ENCODE peak calls at places on chromosomes 2 and 18, in five cellular contexts. One of them, this sample, is unnamed.

GRCh38 chr2:172102159-172102857 is 392 bp downstream of the DLX2 start:
- DNase-seq in GM23338: no peak
- DNase-seq in fibroblast of lung: no peak
- DNase-seq in mesendoderm: no peak
- DNase-seq in K562: no peak
- DNase-seq in this sample: no peak

GRCh38 chr2:132593171-132593570 is 76.8 kb downstream of the LYPD1 start:
- DNase-seq in mesendoderm: peak; percentile 98
- DNase-seq in fibroblast of lung: no peak
- DNase-seq in K562: no peak
- DNase-seq in GM23338: no peak
- DNase-seq in this sample: peak; percentile 37

GRCh38 chr2:238927746-238928519 is 80.0 kb downstream of the TWIST2 start:
- DNase-seq in GM23338: no peak
- DNase-seq in mesendoderm: no peak
- DNase-seq in K562: no peak
- DNase-seq in fibroblast of lung: no peak
- DNase-seq in this sample: no peak

GRCh38 chr2:211397764-211398163 is 841.4 kb downstream of the CPS1 start:
- DNase-seq in mesendoderm: no peak
- DNase-seq in fibroblast of lung: no peak
- DNase-seq in GM23338: no peak
- DNase-seq in K562: no peak
- DNase-seq in this sample: no peak

GRCh38 chr2:156589381-156590079 is 153.4 kb downstream of the GPD2 start:
- DNase-seq in fibroblast of lung: peak; percentile 75
- DNase-seq in K562: no peak
- DNase-seq in mesendoderm: peak; percentile 52
- DNase-seq in GM23338: peak; percentile 63
- DNase-seq in this sample: no peak

GRCh38 chr2:118853129-118853640 is 5.7 kb upstream of the EN1 start:
- DNase-seq in GM23338: no peak
- DNase-seq in fibroblast of lung: no peak
- DNase-seq in mesendoderm: no peak
- DNase-seq in K562: no peak
- DNase-seq in this sample: no peak

GRCh38 chr2:74690571-74690970 is 36.5 kb downstream of the SEMA4F start:
- DNase-seq in mesendoderm: peak; percentile 63
- DNase-seq in fibroblast of lung: peak; percentile 76
- DNase-seq in GM23338: peak; percentile 81
- DNase-seq in K562: peak; percentile 27
- DNase-seq in this sample: peak; percentile 64

GRCh38 chr2:104769096-104769495 is 84.8 kb upstream of the POU3F3 start:
- DNase-seq in GM23338: no peak
- DNase-seq in K562: no peak
- DNase-seq in fibroblast of lung: peak; percentile 8
- DNase-seq in mesendoderm: peak; percentile 58
- DNase-seq in this sample: no peak

GRCh38 chr18:22637787-22638186 is 220.1 kb upstream of the CTAGE1 start:
- DNase-seq in mesendoderm: no peak
- DNase-seq in GM23338: no peak
- DNase-seq in K562: no peak
- DNase-seq in fibroblast of lung: peak; percentile 75
- DNase-seq in this sample: no peak

GRCh38 chr2:222805591-222806304 is 55.1 kb upstream of the ACSL3 start:
- DNase-seq in fibroblast of lung: peak; percentile 56
- DNase-seq in mesendoderm: peak; percentile 48
- DNase-seq in K562: no peak
- DNase-seq in GM23338: no peak
- DNase-seq in this sample: no peak

DNA sequence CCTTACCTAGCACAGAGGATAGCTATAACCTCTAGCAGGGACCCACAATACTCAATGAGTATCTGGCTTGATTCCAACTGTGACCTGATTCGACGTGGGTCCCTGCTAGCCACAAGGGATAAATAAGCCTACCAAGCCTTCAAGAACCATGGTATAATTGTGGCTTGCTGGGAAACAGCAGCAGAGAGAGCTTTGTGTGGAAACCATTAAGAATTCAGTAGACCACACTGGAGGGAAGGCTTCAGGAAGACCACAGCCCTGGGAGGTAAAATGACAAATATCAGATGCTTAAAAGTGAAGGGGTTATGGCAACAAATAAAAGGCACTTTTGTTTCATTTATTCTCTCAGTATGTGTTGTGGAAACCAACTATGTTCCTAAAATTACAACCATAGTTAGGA is 82.6 kb upstream of the WIPF1 start:
- DNase-seq in fibroblast of lung: no peak
- DNase-seq in K562: no peak
- DNase-seq in mesendoderm: no peak
- DNase-seq in GM23338: no peak
- DNase-seq in this sample: no peak
- H3K4me3 ChIP-seq in fibroblast of lung: no peak overlapping the region
- H3K4me3 ChIP-seq in K562: no peak overlapping the region
- H3K4me3 ChIP-seq in mesendoderm: no peak overlapping the region
- H3K4me3 ChIP-seq in GM23338: no peak overlapping the region
- H3K4me3 ChIP-seq in this sample: no peak overlapping the region

DNA sequence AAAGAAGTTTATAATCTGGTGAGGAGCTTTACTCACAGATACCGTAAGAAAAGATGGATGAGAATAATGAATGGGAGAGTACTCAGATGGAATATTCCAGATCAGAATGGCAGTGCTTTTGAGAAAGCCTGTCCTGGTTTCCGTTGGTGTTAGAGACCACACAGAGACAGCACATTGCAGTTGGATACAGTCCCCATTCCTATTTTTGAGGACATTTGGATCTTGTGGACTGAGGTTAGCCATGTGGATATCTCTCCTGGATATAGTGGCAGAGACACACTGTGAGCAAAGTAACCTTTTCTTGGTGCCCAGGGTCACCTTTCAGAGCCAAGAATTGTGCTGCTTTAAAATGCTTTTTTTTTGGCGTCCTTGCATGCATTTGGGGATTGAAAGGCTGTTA is 63.7 kb downstream of the TANC1 start:
- DNase-seq in GM23338: no peak
- DNase-seq in mesendoderm: no peak
- DNase-seq in K562: no peak
- DNase-seq in fibroblast of lung: no peak
- DNase-seq in this sample: no peak
- H3K27ac ChIP-seq in GM23338: no peak overlapping the region
- H3K27ac ChIP-seq in mesendoderm: no peak overlapping the region
- H3K27ac ChIP-seq in K562: no peak overlapping the region
- H3K27ac ChIP-seq in fibroblast of lung: no peak overlapping the region
- H3K27ac ChIP-seq in this sample: peak overlapping the region; percentile 73

GRCh38 chr2:13681936-13682335 is 950.6 kb upstream of the LRATD1 start:
- DNase-seq in GM23338: no peak
- DNase-seq in mesendoderm: no peak
- DNase-seq in K562: no peak
- DNase-seq in fibroblast of lung: peak; percentile 70
- DNase-seq in this sample: no peak

DNA sequence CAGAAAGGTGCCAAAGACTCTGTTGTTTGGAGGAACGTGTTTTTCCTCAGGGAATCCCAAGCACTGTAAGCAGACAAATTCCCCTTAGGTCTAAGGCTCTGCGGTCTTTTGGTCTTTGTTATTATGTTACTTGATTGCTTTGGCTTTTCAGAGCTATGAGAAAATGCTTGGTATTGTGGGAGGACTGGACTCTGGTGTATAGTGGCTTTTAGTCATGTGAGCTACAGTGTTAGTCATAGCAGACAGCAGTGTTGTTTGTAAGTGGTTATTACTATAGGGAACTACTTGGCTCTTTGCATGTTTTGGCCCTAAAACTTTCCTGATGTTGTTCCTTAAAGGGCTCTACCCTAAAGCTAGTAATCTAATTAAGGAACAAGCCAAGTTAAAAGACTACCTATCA is 956.2 kb upstream of the LRATD1 start:
- DNase-seq in fibroblast of lung: peak; percentile 59
- DNase-seq in mesendoderm: no peak
- DNase-seq in GM23338: no peak
- DNase-seq in K562: no peak
- DNase-seq in this sample: no peak
- H3K4me2 ChIP-seq in fibroblast of lung: no peak overlapping the region
- H3K4me2 ChIP-seq in mesendoderm: no peak overlapping the region
- H3K4me2 ChIP-seq in GM23338: no peak overlapping the region
- H3K4me2 ChIP-seq in K562: no peak overlapping the region
- H3K4me2 ChIP-seq in this sample: no peak overlapping the region

GRCh38 chr2:170770304-170771048 is at the start of gene ERICH2:
- DNase-seq in K562: peak; percentile 98
- DNase-seq in GM23338: peak; percentile 95
- DNase-seq in mesendoderm: peak; percentile 96
- DNase-seq in fibroblast of lung: peak; percentile 54
- DNase-seq in this sample: peak; percentile 82
- H3K4me3 ChIP-seq in K562: peak within 1 kb of the TSS; percentile 81
- H3K4me3 ChIP-seq in GM23338: peak within 1 kb of the TSS; percentile 63
- H3K4me3 ChIP-seq in mesendoderm: peak within 1 kb of the TSS; percentile 65
- H3K4me3 ChIP-seq in fibroblast of lung: peak within 1 kb of the TSS; percentile 86
- H3K4me3 ChIP-seq in this sample: peak within 1 kb of the TSS; percentile 74

DNA sequence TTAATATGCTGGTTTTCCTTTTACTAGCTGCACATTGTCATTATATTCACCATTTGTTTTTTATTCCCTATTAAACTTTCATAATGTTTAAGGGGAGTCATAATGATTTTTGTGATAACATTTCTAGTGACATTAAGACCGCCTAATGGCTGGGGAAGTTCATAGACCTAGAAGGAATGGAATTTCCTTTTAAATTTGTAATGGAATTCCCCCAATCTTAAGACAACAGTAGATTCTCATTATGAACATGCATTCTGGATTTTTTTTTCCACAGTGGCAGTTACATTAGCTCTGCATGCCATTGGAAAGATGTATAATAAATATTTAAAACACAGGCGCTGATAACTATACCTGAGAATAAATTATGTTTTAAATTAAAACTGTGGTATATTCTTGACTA is 8.4 kb downstream of the YPEL5 start:
- DNase-seq in mesendoderm: no peak
- DNase-seq in fibroblast of lung: no peak
- DNase-seq in K562: no peak
- DNase-seq in GM23338: no peak
- DNase-seq in this sample: no peak
- H3K27ac ChIP-seq in mesendoderm: no peak overlapping the region
- H3K27ac ChIP-seq in fibroblast of lung: no peak overlapping the region
- H3K27ac ChIP-seq in K562: no peak overlapping the region
- H3K27ac ChIP-seq in GM23338: no peak overlapping the region
- H3K27ac ChIP-seq in this sample: no peak overlapping the region

This sample was measured in PC-9.